ENCODE peak calls at places on chromosome 9, in four cellular contexts. L, G, S and U are unnamed samples.
A peak's percentile ranks its signal among the peaks of the same experiment; 100 is the strongest.

GRCh38 chr9:134055981-134056461 is 11.8 kb downstream of the BRD3 start:
- DNase-seq in L (peak; percentile 94), G (peak; percentile 66), S (no peak), U (no peak)

GRCh38 chr9:85339337-85339736 is 402.4 kb downstream of the AGTPBP1 start:
- DNase-seq in L (no peak), G (no peak), S (no peak), U (no peak)

GRCh38 chr9:135075234-135076142 is 12.0 kb upstream of the OLFM1 start:
- DNase-seq in L (peak; percentile 50), G (peak; percentile 62), S (no peak), U (no peak)

GRCh38 chr9:100474082-100474949 is 1.4 kb downstream of the TMEFF1 start:
- DNase-seq in L (no peak), G (no peak), S (no peak), U (peak; percentile 26)

GRCh38 chr9:132631280-132631679 is 38.5 kb downstream of the DDX31 start:
- DNase-seq in L (peak; percentile 53), G (no peak), S (no peak), U (no peak)

GRCh38 chr9:104836767-104837166 is 72.8 kb downstream of the NIPSNAP3B start:
- DNase-seq in L (no peak), G (no peak), S (no peak), U (no peak)

GRCh38 chr9:38026021-38026809 is 42.8 kb downstream of the SHB start:
- DNase-seq in L (peak; percentile 95), G (peak; percentile 65), S (no peak), U (no peak)

GRCh38 chr9:134534661-134535080 is 106.9 kb upstream of the COL5A1 start:
- DNase-seq in L (no peak), G (no peak), S (no peak), U (no peak)

GRCh38 chr9:2567922-2568321 is 53.7 kb upstream of the VLDLR start:
- DNase-seq in L (peak; percentile 8), G (no peak), S (no peak), U (no peak)

GRCh38 chr9:105291422-105291859 is 47.0 kb downstream of the SLC44A1 start:
- DNase-seq in L (no peak), G (no peak), S (no peak), U (no peak)

GRCh38 chr9:34025811-34026210 is 22.9 kb downstream of the UBAP2 start:
- DNase-seq in L (no peak), G (no peak), S (no peak), U (no peak)

GRCh38 chr9:16033921-16034320 is 481.1 kb downstream of the CCDC171 start:
- DNase-seq in L (no peak), G (no peak), S (no peak), U (no peak)

GRCh38 chr9:95080961-95081658 is 236.4 kb downstream of the FANCC start:
- DNase-seq in L (no peak), G (no peak), S (no peak), U (no peak)